ENCODE peak calls at places on chromosomes 5 and 9, in seven cellular contexts. H, P, Z, W, K, M and J are unnamed samples.
A peak's percentile ranks its signal among the peaks of the same experiment; 100 is the strongest.

GRCh38 chr9:27542519-27542918 is 12.9 kb upstream of the MOB3B start:
- DNase-seq in Z (no peak), H (no peak), W (no peak), M (no peak), P (no peak), K (no peak), J (no peak)

GRCh38 chr5:91352831-91353695 is 30.1 kb downstream of the ARRDC3 start:
- DNase-seq in W (no peak), H (no peak), P (no peak), M (no peak), K (peak; percentile 50), Z (no peak), J (no peak)

GRCh38 chr5:37816331-37816730 is 23.5 kb downstream of the GDNF start:
- DNase-seq in M (no peak), H (no peak), W (no peak), P (no peak), Z (no peak), K (no peak), J (no peak)

GRCh38 chr5:44385236-44385940 is 3.8 kb downstream of the FGF10 start:
- DNase-seq in P (no peak), H (no peak), K (no peak), W (no peak), M (no peak), Z (no peak), J (no peak)

GRCh38 chr5:136079195-136079985 is 50.6 kb downstream of the TGFBI start:
- DNase-seq in M (no peak), K (no peak), W (no peak), H (no peak), Z (no peak), P (no peak), J (no peak)

GRCh38 chr5:16863380-16864007 is 72.6 kb downstream of the MYO10 start:
- DNase-seq in M (no peak), P (no peak), Z (no peak), H (no peak), W (no peak), K (no peak), J (no peak)

GRCh38 chr5:173707392-173707791 is 90.9 kb upstream of the BOD1 start:
- DNase-seq in M (peak; percentile 61), W (peak; percentile 54), H (peak; percentile 97), P (peak; percentile 44), Z (peak; percentile 73), K (peak; percentile 84), J (no peak)

GRCh38 chr9:92242115-92242778 is 51.2 kb downstream of the IARS1 start:
- DNase-seq in K (peak; percentile 44), Z (no peak), W (no peak), H (no peak), P (peak; percentile 87), M (no peak), J (peak; percentile 22)

GRCh38 chr5:17748196-17748595 is 113.9 kb downstream of the TAF11L14 start:
- DNase-seq in H (no peak), Z (no peak), W (no peak), P (no peak), K (no peak), M (no peak), J (no peak)

GRCh38 chr9:76027426-76027825 is 137.0 kb downstream of the PCSK5 start:
- DNase-seq in Z (no peak), M (no peak), H (no peak), W (no peak), K (no peak), P (peak; percentile 16), J (no peak)

DNA sequence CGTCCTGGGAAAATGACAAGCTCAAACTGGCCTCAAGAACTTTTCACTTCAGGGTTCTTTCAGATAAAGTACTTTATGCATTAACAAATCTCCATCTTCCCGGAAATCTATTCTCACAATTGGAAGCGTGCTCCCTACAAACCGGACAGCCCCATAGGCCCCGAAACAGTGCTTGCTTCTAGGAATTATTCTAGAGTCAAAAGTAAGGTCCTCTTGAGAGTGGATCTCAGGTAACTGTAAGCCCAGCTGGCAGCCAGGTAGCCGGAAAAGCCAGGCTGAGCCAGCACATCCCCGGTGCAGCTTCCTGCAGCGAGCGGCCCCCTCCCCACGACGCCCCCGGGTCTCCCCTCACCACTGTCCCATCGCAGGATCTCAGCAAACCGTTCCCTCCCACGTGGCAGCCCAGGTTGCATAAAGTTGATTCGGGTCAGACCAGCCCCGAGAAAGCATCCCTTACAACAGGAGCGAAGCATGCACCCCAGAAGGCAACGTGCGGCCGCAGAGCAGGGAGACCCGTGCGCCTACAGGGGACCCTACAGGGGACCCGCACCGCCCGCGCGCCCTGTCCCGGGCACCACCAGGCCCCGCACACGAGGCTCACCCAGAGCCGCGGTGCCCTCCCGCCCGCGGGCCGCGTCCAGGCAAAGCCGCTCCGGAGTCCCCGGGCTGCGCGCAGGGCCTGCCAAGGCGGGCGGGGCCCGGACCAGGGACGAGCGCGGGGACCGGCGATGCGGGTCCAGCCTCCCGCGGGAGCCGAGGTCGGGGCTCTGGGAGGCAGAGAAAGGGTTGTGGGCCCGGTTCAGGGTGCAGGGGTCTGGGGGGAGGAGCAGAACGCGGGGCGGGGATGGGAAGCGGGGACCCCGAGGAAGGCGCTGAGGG is 920 bp downstream of the LPCAT1 start:
- DNase-seq in W (no peak), Z (no peak), P (no peak), M (peak; percentile 44), H (peak; percentile 6), K (peak; percentile 74), J (peak; percentile 14)
- H3K27ac ChIP-seq in W (peak overlapping the region; percentile 92), Z (peak overlapping the region; percentile 78), P (peak overlapping the region; percentile 84), M (no peak overlapping the region), H (no peak overlapping the region), K (no peak overlapping the region), J (no peak overlapping the region)

GRCh38 chr5:53418844-53419243 is 61.6 kb upstream of the FST start:
- DNase-seq in W (no peak), H (no peak), M (no peak), P (peak; percentile 99), K (no peak), Z (peak; percentile 83), J (no peak)
- H3K27ac ChIP-seq in W (no peak overlapping the region), H (no peak overlapping the region), M (no peak overlapping the region), P (peak overlapping the region; percentile 97), K (peak overlapping the region; percentile 97), Z (no peak overlapping the region), J (no peak overlapping the region)

GRCh38 chr9:124594673-124595072 is 87.5 kb upstream of the NR5A1 start:
- DNase-seq in H (no peak), W (no peak), P (peak; percentile 18), M (no peak), K (no peak), Z (no peak), J (no peak)

GRCh38 chr9:124595743-124596142 is 88.5 kb upstream of the NR5A1 start:
- DNase-seq in H (no peak), K (no peak), W (no peak), M (no peak), P (no peak), Z (no peak), J (no peak)

GRCh38 chr9:124594215-124594614 is 87.0 kb upstream of the NR5A1 start:
- DNase-seq in P (peak; percentile 20), W (no peak), Z (no peak), K (no peak), M (no peak), H (no peak), J (no peak)

GRCh38 chr9:124598048-124598447 is 90.8 kb upstream of the NR5A1 start:
- DNase-seq in P (no peak), Z (no peak), M (no peak), K (no peak), H (no peak), W (no peak), J (no peak)

GRCh38 chr9:124596172-124596839 is 89.1 kb upstream of the NR5A1 start:
- DNase-seq in M (no peak), P (no peak), K (no peak), W (no peak), H (no peak), Z (no peak), J (no peak)
- H3K27ac ChIP-seq in M (no peak overlapping the region), P (no peak overlapping the region), K (no peak overlapping the region), W (no peak overlapping the region), H (no peak overlapping the region), Z (no peak overlapping the region), J (no peak overlapping the region)

DNA sequence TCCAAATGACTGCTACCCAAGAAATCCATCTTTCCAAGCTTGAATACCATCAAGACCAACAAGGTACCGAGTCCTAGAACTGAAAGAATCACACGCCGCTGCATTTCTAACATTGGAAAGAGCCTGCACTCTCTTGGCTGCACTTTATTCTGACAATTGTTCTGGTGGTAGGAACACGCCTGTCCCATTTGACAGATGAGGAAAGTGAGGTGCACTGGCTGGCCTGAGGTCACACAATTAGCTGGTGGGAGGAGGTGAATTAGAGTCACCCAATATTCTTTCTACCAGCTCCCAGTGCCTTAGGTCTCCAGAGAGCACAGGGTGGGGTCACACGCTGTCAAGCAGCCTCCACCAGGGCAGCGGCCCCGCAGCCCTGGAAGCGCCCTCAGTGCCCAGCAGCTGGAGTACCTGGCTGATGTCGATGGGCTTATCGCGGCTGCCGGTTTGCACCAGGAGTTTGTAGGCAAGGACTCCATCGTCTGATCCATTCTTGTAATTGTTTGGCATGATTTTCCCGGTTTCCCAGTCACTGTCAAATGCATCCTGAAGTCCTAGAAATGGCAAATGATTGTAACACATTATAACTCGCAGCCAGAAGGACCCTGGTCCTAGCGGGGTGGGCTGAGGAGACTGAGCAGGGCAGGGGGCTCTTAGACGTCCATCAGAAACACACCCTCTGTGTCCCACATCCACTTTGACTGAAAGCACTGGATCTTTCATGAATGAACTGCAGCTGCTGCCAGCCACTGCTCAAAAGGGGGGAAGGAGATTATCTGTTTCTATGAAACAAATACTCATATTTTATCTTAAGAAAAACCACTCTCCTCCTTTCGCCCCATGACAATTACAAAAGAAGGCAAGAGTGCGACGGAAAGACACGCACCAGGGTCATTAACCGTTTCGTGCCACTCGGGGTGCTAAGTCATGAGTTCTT is 55.1 kb downstream of the PTCH1 start:
- DNase-seq in M (no peak), Z (no peak), W (no peak), P (no peak), K (no peak), H (no peak), J (no peak)
- H3K27ac ChIP-seq in M (peak overlapping the region; percentile 92), Z (peak overlapping the region; percentile 86), W (peak overlapping the region; percentile 70), P (peak overlapping the region; percentile 75), K (peak overlapping the region; percentile 22), H (no peak overlapping the region), J (peak overlapping the region; percentile 49)

GRCh38 chr9:121656941-121657340 is 5.5 kb downstream of the DAB2IP start:
- DNase-seq in W (no peak), M (peak; percentile 24), K (no peak), Z (no peak), H (no peak), P (no peak), J (no peak)
- H3K27ac ChIP-seq in W (peak overlapping the region; percentile 88), M (peak overlapping the region; percentile 71), K (no peak overlapping the region), Z (no peak overlapping the region), H (peak overlapping the region; percentile 78), P (no peak overlapping the region), J (peak overlapping the region; percentile 82)

GRCh38 chr9:31259824-31260223 is 1124.6 kb upstream of the ACO1 start:
- DNase-seq in H (no peak), Z (no peak), P (no peak), W (no peak), K (no peak), M (no peak), J (no peak)
- H3K27ac ChIP-seq in H (no peak overlapping the region), Z (no peak overlapping the region), P (no peak overlapping the region), W (no peak overlapping the region), K (no peak overlapping the region), M (no peak overlapping the region), J (no peak overlapping the region)

GRCh38 chr9:71663931-71664459 is 104.3 kb downstream of the CEMIP2 start:
- DNase-seq in K (no peak), H (no peak), W (no peak), Z (no peak), P (no peak), M (no peak), J (no peak)
- H3K27ac ChIP-seq in K (no peak overlapping the region), H (no peak overlapping the region), W (peak overlapping the region; percentile 58), Z (no peak overlapping the region), P (no peak overlapping the region), M (no peak overlapping the region), J (no peak overlapping the region)